ENCODE peak calls at places on chromosome 5, in eight cellular contexts. E is heart right ventricle; O is transverse colon; H is NT2/D1; N is CD4-positive, alpha-beta memory T cell; P is fibroblast of lung; G is spleen; S is BE2C. L is an unnamed sample.
A peak's percentile ranks its signal among the peaks of the same experiment; 100 is the strongest.

GRCh38 chr5:1552469-1553255 is 28.9 kb upstream of the LPCAT1 start:
- DNase-seq in P (peak; percentile 36), S (no peak), N (no peak), H (no peak), O (peak; percentile 10), E (peak; percentile 51), G (no peak), L (peak; percentile 42)

GRCh38 chr5:6722015-6722414 is 8.8 kb downstream of the TENT4A start:
- DNase-seq in P (peak; percentile 38), H (no peak), N (no peak), S (no peak), E (no peak), O (no peak), G (no peak), L (no peak)

GRCh38 chr5:31392061-31392460 is 139.8 kb downstream of the DROSHA start:
- DNase-seq in N (no peak), E (no peak), S (no peak), P (no peak), O (no peak), G (no peak), H (no peak), L (no peak)

GRCh38 chr5:112016980-112017379 is 260.0 kb upstream of the NREP start:
- DNase-seq in P (no peak), O (no peak), G (no peak), E (no peak), H (no peak), N (no peak), S (no peak), L (no peak)

GRCh38 chr5:76175821-76176403 is 92.7 kb downstream of the SV2C start:
- DNase-seq in G (no peak), E (no peak), H (no peak), S (no peak), O (no peak), N (peak; percentile 30), P (no peak), L (no peak)

GRCh38 chr5:117326997-117327396 is 752.4 kb upstream of the SEMA6A start:
- DNase-seq in N (no peak), O (no peak), P (no peak), G (no peak), E (no peak), S (no peak), H (no peak), L (no peak)

GRCh38 chr5:4042311-4042710 is 446.7 kb downstream of the IRX1 start:
- DNase-seq in N (no peak), P (no peak), E (no peak), S (no peak), G (no peak), H (no peak), O (no peak), L (no peak)

GRCh38 chr5:120533581-120533980 is 69.5 kb downstream of the PRR16 start:
- DNase-seq in G (no peak), N (no peak), H (no peak), S (no peak), P (peak; percentile 28), E (no peak), O (no peak), L (no peak)

GRCh38 chr5:89534331-89534730 is 651.3 kb upstream of the MEF2C start:
- DNase-seq in E (no peak), O (no peak), P (no peak), N (no peak), S (no peak), G (no peak), H (no peak), L (no peak)

DNA sequence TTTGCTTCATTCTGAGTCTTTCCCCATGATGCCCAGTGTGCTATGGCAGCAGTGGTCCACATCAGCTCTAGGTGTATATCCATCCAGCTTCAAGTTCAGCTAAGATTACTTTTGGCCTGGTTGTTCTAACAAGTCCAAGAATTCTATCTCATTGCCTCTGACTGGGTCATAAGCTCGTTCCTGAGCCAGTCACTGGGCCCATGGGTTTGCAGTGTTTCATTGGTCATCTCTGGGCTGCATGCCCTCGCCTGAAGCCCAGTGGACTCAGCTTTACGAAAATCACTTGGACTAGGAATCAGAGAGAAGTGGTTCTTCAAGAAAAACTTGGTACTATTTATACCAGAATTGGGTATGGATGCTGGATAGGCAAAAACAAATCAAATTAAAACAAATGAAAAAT is 16.1 kb upstream of the ARHGAP26 start:
- DNase-seq in E (no peak), S (no peak), G (no peak), H (no peak), N (no peak), O (no peak), P (no peak), L (no peak)
- H3K4me1 ChIP-seq in E (peaks cover 8% of the 10 kb centered on the region), S (peaks cover 9% of the 10 kb centered on the region), G (no peaks in the 10 kb centered on the region), H (no peaks in the 10 kb centered on the region), N (no peaks in the 10 kb centered on the region), O (peaks cover 16% of the 10 kb centered on the region), P (no peaks in the 10 kb centered on the region), L (peaks cover 29% of the 10 kb centered on the region)

GRCh38 chr5:32428426-32428825 is 16.1 kb downstream of the ZFR start:
- DNase-seq in G (no peak), H (no peak), S (no peak), O (no peak), N (no peak), E (no peak), P (no peak), L (no peak)
- H3K9me3 ChIP-seq in G (peaks cover 14% of the 10 kb centered on the region), H (peaks cover 17% of the 10 kb centered on the region), S (peaks cover 3% of the 10 kb centered on the region), O (peaks cover 11% of the 10 kb centered on the region), N (no peaks in the 10 kb centered on the region), E (no peaks in the 10 kb centered on the region), P (no peaks in the 10 kb centered on the region), L (no peaks in the 10 kb centered on the region)

DNA sequence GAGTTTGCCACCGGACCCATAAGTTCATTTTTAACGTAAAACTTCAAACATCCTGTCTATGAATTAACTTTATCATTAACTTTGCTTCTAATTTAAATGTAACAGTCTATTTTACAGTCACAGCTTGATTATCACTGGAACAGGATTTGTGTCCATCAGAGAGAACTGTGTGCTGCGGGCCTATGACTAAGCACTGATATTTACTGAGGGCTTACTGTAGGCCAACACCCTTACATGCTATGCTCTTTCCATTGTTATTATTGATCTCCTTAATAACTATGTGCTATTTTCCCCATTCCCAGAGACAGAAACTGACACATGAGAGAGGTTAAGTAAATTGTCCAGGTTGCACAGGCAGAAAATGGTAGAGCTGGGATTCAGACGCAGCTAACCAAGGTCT is 24.0 kb upstream of the GPR151 start:
- DNase-seq in G (no peak), H (no peak), E (no peak), S (no peak), N (no peak), P (no peak), O (no peak), L (no peak)
- H3K4me1 ChIP-seq in G (no peaks in the 10 kb centered on the region), H (no peaks in the 10 kb centered on the region), E (no peaks in the 10 kb centered on the region), S (no peaks in the 10 kb centered on the region), N (no peaks in the 10 kb centered on the region), P (no peaks in the 10 kb centered on the region), O (no peaks in the 10 kb centered on the region), L (no peaks in the 10 kb centered on the region)

GRCh38 chr5:180216646-180217171 is 7.7 kb upstream of the RASGEF1C start:
- DNase-seq in O (no peak), G (peak; percentile 33), N (no peak), E (no peak), P (no peak), S (no peak), H (no peak), L (peak; percentile 30)
- H3K9me3 ChIP-seq in O (peaks cover 17% of the 10 kb centered on the region), G (peaks cover 68% of the 10 kb centered on the region), N (no peaks in the 10 kb centered on the region), E (peaks cover 4% of the 10 kb centered on the region), P (peaks cover 3% of the 10 kb centered on the region), S (no peaks in the 10 kb centered on the region), H (peaks cover 5% of the 10 kb centered on the region), L (peaks cover 11% of the 10 kb centered on the region)

GRCh38 chr5:172857982-172858381 is 23.9 kb downstream of the ERGIC1 start:
- DNase-seq in S (no peak), P (no peak), H (no peak), O (no peak), G (no peak), E (no peak), N (no peak), L (no peak)

GRCh38 chr5:172859966-172860365 is 25.9 kb downstream of the ERGIC1 start:
- DNase-seq in H (no peak), E (no peak), P (no peak), O (no peak), S (no peak), N (no peak), G (no peak), L (no peak)

GRCh38 chr5:172858990-172859811 is 25.1 kb downstream of the ERGIC1 start:
- DNase-seq in E (peak; percentile 78), O (peak; percentile 80), P (peak; percentile 78), G (no peak), H (no peak), S (no peak), N (no peak), L (peak; percentile 76)

GRCh38 chr5:172856336-172856735 is 22.3 kb downstream of the ERGIC1 start:
- DNase-seq in G (no peak), P (no peak), E (no peak), O (no peak), H (no peak), N (no peak), S (no peak), L (no peak)

DNA sequence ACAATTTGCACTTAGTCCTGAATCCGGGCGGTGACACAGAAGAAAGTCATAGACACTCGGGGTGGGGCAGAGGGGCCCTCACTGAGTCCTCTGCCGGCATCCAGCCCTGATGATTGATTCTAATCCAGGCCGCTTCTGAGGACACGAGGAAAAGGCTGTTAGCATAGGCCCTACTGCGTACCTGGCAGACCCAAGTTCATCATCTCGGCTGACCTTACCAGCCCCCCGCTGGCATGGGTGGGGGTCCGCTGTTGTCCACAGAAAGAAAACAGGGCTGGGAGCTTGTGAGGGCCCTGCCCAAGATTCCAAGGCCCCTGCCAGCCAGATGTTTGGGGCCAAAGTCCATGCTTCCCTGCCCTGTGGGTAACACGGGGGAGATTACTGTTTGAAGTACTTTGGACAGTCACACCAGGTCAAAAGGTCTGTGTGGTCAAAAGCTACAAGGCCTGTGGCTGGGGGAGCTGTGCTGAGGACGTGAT is 24.5 kb downstream of the ERGIC1 start:
- DNase-seq in H (no peak), S (no peak), G (no peak), O (peak; percentile 51), N (no peak), P (peak; percentile 65), E (no peak), L (peak; percentile 54)
- H3K4me1 ChIP-seq in H (no peaks in the 10 kb centered on the region), S (peaks cover 9% of the 10 kb centered on the region), G (peaks cover 62% of the 10 kb centered on the region), O (peaks cover 82% of the 10 kb centered on the region), N (peaks cover 27% of the 10 kb centered on the region), P (peaks cover 62% of the 10 kb centered on the region), E (peaks cover 55% of the 10 kb centered on the region), L (peaks cover 70% of the 10 kb centered on the region)

GRCh38 chr5:141384471-141385267 is 2.1 kb downstream of the PCDHGA7 start:
- DNase-seq in N (no peak), O (no peak), H (no peak), G (no peak), E (no peak), P (no peak), S (no peak), L (no peak)
- H3K9me3 ChIP-seq in N (no peaks in the 10 kb centered on the region), O (peaks cover 84% of the 10 kb centered on the region), H (no peaks in the 10 kb centered on the region), G (peaks cover 68% of the 10 kb centered on the region), E (no peaks in the 10 kb centered on the region), P (peaks cover 2% of the 10 kb centered on the region), S (no peaks in the 10 kb centered on the region), L (peaks cover 39% of the 10 kb centered on the region)

L was measured in SJSA1.